ENCODE peak calls at places on chromosomes 5 and 9, in nine cellular contexts. One of them, this sample, is unnamed.

GRCh38 chr5:59079622-59080620 is 497.0 kb downstream of the RAB3C start:
- DNase-seq in CD8-positive, alpha-beta memory T cell: no peak
- DNase-seq in psoas muscle: no peak
- DNase-seq in right lobe of liver: no peak
- DNase-seq in OCI-LY7: no peak
- DNase-seq in aorta: no peak
- DNase-seq in GM23338: no peak
- DNase-seq in cardiac muscle cell: peak
- DNase-seq in brain microvascular endothelial cell: peak
- DNase-seq in this sample: no peak

GRCh38 chr5:155049569-155050383 is 36.2 kb downstream of the KIF4B start:
- DNase-seq in CD8-positive, alpha-beta memory T cell: no peak
- DNase-seq in psoas muscle: no peak
- DNase-seq in right lobe of liver: no peak
- DNase-seq in OCI-LY7: peak
- DNase-seq in aorta: no peak
- DNase-seq in GM23338: peak
- DNase-seq in cardiac muscle cell: peak
- DNase-seq in brain microvascular endothelial cell: no peak
- DNase-seq in this sample: no peak

GRCh38 chr9:98520221-98520920 is 188.4 kb downstream of the GABBR2 start:
- DNase-seq in CD8-positive, alpha-beta memory T cell: no peak
- DNase-seq in psoas muscle: no peak
- DNase-seq in right lobe of liver: no peak
- DNase-seq in OCI-LY7: no peak
- DNase-seq in aorta: no peak
- DNase-seq in GM23338: no peak
- DNase-seq in cardiac muscle cell: no peak
- DNase-seq in brain microvascular endothelial cell: no peak
- DNase-seq in this sample: no peak

GRCh38 chr9:98080346-98080745 is 23.8 kb downstream of the NANS start:
- DNase-seq in CD8-positive, alpha-beta memory T cell: no peak
- DNase-seq in psoas muscle: no peak
- DNase-seq in right lobe of liver: no peak
- DNase-seq in OCI-LY7: no peak
- DNase-seq in aorta: no peak
- DNase-seq in GM23338: no peak
- DNase-seq in cardiac muscle cell: no peak
- DNase-seq in brain microvascular endothelial cell: no peak
- DNase-seq in this sample: no peak

GRCh38 chr9:4197548-4197947 is 102.3 kb downstream of the GLIS3 start:
- DNase-seq in CD8-positive, alpha-beta memory T cell: no peak
- DNase-seq in psoas muscle: no peak
- DNase-seq in right lobe of liver: no peak
- DNase-seq in OCI-LY7: peak
- DNase-seq in aorta: peak
- DNase-seq in GM23338: peak
- DNase-seq in cardiac muscle cell: peak
- DNase-seq in brain microvascular endothelial cell: no peak
- DNase-seq in this sample: no peak

GRCh38 chr9:134205636-134206316 is 41.4 kb upstream of the RNU6ATAC start:
- DNase-seq in CD8-positive, alpha-beta memory T cell: no peak
- DNase-seq in psoas muscle: peak
- DNase-seq in right lobe of liver: peak
- DNase-seq in OCI-LY7: no peak
- DNase-seq in aorta: peak
- DNase-seq in GM23338: no peak
- DNase-seq in cardiac muscle cell: no peak
- DNase-seq in brain microvascular endothelial cell: no peak
- DNase-seq in this sample: peak

GRCh38 chr9:127455299-127455992 is 4.1 kb downstream of the LRSAM1 start:
- DNase-seq in CD8-positive, alpha-beta memory T cell: no peak
- DNase-seq in psoas muscle: peak
- DNase-seq in right lobe of liver: peak
- DNase-seq in OCI-LY7: peak
- DNase-seq in aorta: no peak
- DNase-seq in GM23338: no peak
- DNase-seq in cardiac muscle cell: no peak
- DNase-seq in brain microvascular endothelial cell: no peak
- DNase-seq in this sample: no peak

GRCh38 chr9:98314381-98315066 is 59.1 kb upstream of the TBC1D2 start:
- DNase-seq in CD8-positive, alpha-beta memory T cell: no peak
- DNase-seq in psoas muscle: no peak
- DNase-seq in right lobe of liver: no peak
- DNase-seq in OCI-LY7: no peak
- DNase-seq in aorta: no peak
- DNase-seq in GM23338: no peak
- DNase-seq in cardiac muscle cell: no peak
- DNase-seq in brain microvascular endothelial cell: no peak
- DNase-seq in this sample: no peak

GRCh38 chr9:93133641-93134017 is 422 bp downstream of the NINJ1 start:
- DNase-seq in CD8-positive, alpha-beta memory T cell: peak
- DNase-seq in psoas muscle: peak
- DNase-seq in right lobe of liver: peak
- DNase-seq in OCI-LY7: no peak
- DNase-seq in aorta: peak
- DNase-seq in GM23338: peak
- DNase-seq in cardiac muscle cell: peak
- DNase-seq in brain microvascular endothelial cell: peak
- DNase-seq in this sample: peak

GRCh38 chr5:75656311-75657003 is 45.2 kb downstream of the ANKDD1B start:
- DNase-seq in CD8-positive, alpha-beta memory T cell: no peak
- DNase-seq in psoas muscle: peak
- DNase-seq in right lobe of liver: no peak
- DNase-seq in OCI-LY7: no peak
- DNase-seq in aorta: peak
- DNase-seq in GM23338: peak
- DNase-seq in cardiac muscle cell: no peak
- DNase-seq in brain microvascular endothelial cell: no peak
- DNase-seq in this sample: no peak

GRCh38 chr5:157828949-157829639 is 29.9 kb downstream of the CLINT1 start:
- DNase-seq in CD8-positive, alpha-beta memory T cell: no peak
- DNase-seq in psoas muscle: no peak
- DNase-seq in right lobe of liver: no peak
- DNase-seq in OCI-LY7: no peak
- DNase-seq in aorta: no peak
- DNase-seq in GM23338: peak
- DNase-seq in cardiac muscle cell: no peak
- DNase-seq in brain microvascular endothelial cell: no peak
- DNase-seq in this sample: no peak

GRCh38 chr5:115098041-115098702 is 71.5 kb downstream of the TRIM36 start:
- DNase-seq in CD8-positive, alpha-beta memory T cell: no peak
- DNase-seq in psoas muscle: no peak
- DNase-seq in right lobe of liver: no peak
- DNase-seq in OCI-LY7: peak
- DNase-seq in aorta: no peak
- DNase-seq in GM23338: peak
- DNase-seq in cardiac muscle cell: peak
- DNase-seq in brain microvascular endothelial cell: peak
- DNase-seq in this sample: peak

GRCh38 chr5:9126490-9126889 is 419.4 kb downstream of the SEMA5A start:
- DNase-seq in CD8-positive, alpha-beta memory T cell: no peak
- DNase-seq in psoas muscle: no peak
- DNase-seq in right lobe of liver: no peak
- DNase-seq in OCI-LY7: no peak
- DNase-seq in aorta: no peak
- DNase-seq in GM23338: no peak
- DNase-seq in cardiac muscle cell: no peak
- DNase-seq in brain microvascular endothelial cell: no peak
- DNase-seq in this sample: no peak

GRCh38 chr5:122311888-122312669 is at the start of gene SNCAIP:
- DNase-seq in CD8-positive, alpha-beta memory T cell: no peak
- DNase-seq in psoas muscle: peak
- DNase-seq in right lobe of liver: peak
- DNase-seq in OCI-LY7: no peak
- DNase-seq in aorta: peak
- DNase-seq in GM23338: peak
- DNase-seq in cardiac muscle cell: peak
- DNase-seq in brain microvascular endothelial cell: no peak
- DNase-seq in this sample: peak

GRCh38 chr5:71887680-71888079 is 168.6 kb downstream of the CARTPT start:
- DNase-seq in CD8-positive, alpha-beta memory T cell: no peak
- DNase-seq in psoas muscle: no peak
- DNase-seq in right lobe of liver: no peak
- DNase-seq in OCI-LY7: peak
- DNase-seq in aorta: no peak
- DNase-seq in GM23338: peak
- DNase-seq in cardiac muscle cell: peak
- DNase-seq in brain microvascular endothelial cell: peak
- DNase-seq in this sample: no peak
- H3K27ac ChIP-seq in CD8-positive, alpha-beta memory T cell: no peak
- H3K27ac ChIP-seq in psoas muscle: no peak
- H3K27ac ChIP-seq in right lobe of liver: no peak
- H3K27ac ChIP-seq in OCI-LY7: no peak
- H3K27ac ChIP-seq in aorta: no peak
- H3K27ac ChIP-seq in GM23338: no peak
- H3K27ac ChIP-seq in cardiac muscle cell: no peak
- H3K27ac ChIP-seq in brain microvascular endothelial cell: peak
- H3K27ac ChIP-seq in this sample: no peak

GRCh38 chr5:119388619-119389190 is 32.9 kb downstream of the TNFAIP8 start:
- DNase-seq in CD8-positive, alpha-beta memory T cell: no peak
- DNase-seq in psoas muscle: no peak
- DNase-seq in right lobe of liver: no peak
- DNase-seq in OCI-LY7: no peak
- DNase-seq in aorta: no peak
- DNase-seq in GM23338: no peak
- DNase-seq in cardiac muscle cell: no peak
- DNase-seq in brain microvascular endothelial cell: no peak
- DNase-seq in this sample: no peak
- H3K27ac ChIP-seq in CD8-positive, alpha-beta memory T cell: no peak
- H3K27ac ChIP-seq in psoas muscle: no peak
- H3K27ac ChIP-seq in right lobe of liver: no peak
- H3K27ac ChIP-seq in OCI-LY7: peak
- H3K27ac ChIP-seq in aorta: no peak
- H3K27ac ChIP-seq in GM23338: no peak
- H3K27ac ChIP-seq in cardiac muscle cell: peak
- H3K27ac ChIP-seq in brain microvascular endothelial cell: no peak
- H3K27ac ChIP-seq in this sample: no peak

GRCh38 chr9:94139672-94140417 is 55.6 kb downstream of the PTPDC1 start:
- DNase-seq in CD8-positive, alpha-beta memory T cell: no peak
- DNase-seq in psoas muscle: peak
- DNase-seq in right lobe of liver: no peak
- DNase-seq in OCI-LY7: no peak
- DNase-seq in aorta: peak
- DNase-seq in GM23338: no peak
- DNase-seq in cardiac muscle cell: no peak
- DNase-seq in brain microvascular endothelial cell: peak
- DNase-seq in this sample: no peak

GRCh38 chr9:94140418-94140780 is 56.1 kb downstream of the PTPDC1 start:
- DNase-seq in CD8-positive, alpha-beta memory T cell: no peak
- DNase-seq in psoas muscle: no peak
- DNase-seq in right lobe of liver: no peak
- DNase-seq in OCI-LY7: no peak
- DNase-seq in aorta: no peak
- DNase-seq in GM23338: no peak
- DNase-seq in cardiac muscle cell: no peak
- DNase-seq in brain microvascular endothelial cell: no peak
- DNase-seq in this sample: no peak

GRCh38 chr9:94135222-94135621 is 51.0 kb downstream of the PTPDC1 start:
- DNase-seq in CD8-positive, alpha-beta memory T cell: no peak
- DNase-seq in psoas muscle: no peak
- DNase-seq in right lobe of liver: no peak
- DNase-seq in OCI-LY7: no peak
- DNase-seq in aorta: no peak
- DNase-seq in GM23338: no peak
- DNase-seq in cardiac muscle cell: no peak
- DNase-seq in brain microvascular endothelial cell: peak
- DNase-seq in this sample: no peak

GRCh38 chr9:94134629-94135028 is 50.4 kb downstream of the PTPDC1 start:
- DNase-seq in CD8-positive, alpha-beta memory T cell: no peak
- DNase-seq in psoas muscle: no peak
- DNase-seq in right lobe of liver: no peak
- DNase-seq in OCI-LY7: no peak
- DNase-seq in aorta: no peak
- DNase-seq in GM23338: no peak
- DNase-seq in cardiac muscle cell: no peak
- DNase-seq in brain microvascular endothelial cell: no peak
- DNase-seq in this sample: no peak
- H3K27ac ChIP-seq in CD8-positive, alpha-beta memory T cell: no peak
- H3K27ac ChIP-seq in psoas muscle: peak
- H3K27ac ChIP-seq in right lobe of liver: no peak
- H3K27ac ChIP-seq in OCI-LY7: no peak
- H3K27ac ChIP-seq in aorta: peak
- H3K27ac ChIP-seq in GM23338: no peak
- H3K27ac ChIP-seq in cardiac muscle cell: no peak
- H3K27ac ChIP-seq in brain microvascular endothelial cell: peak
- H3K27ac ChIP-seq in this sample: peak

GRCh38 chr5:54533541-54534179 is 16.1 kb downstream of the SNX18 start:
- DNase-seq in CD8-positive, alpha-beta memory T cell: no peak
- DNase-seq in psoas muscle: no peak
- DNase-seq in right lobe of liver: no peak
- DNase-seq in OCI-LY7: no peak
- DNase-seq in aorta: no peak
- DNase-seq in GM23338: peak
- DNase-seq in cardiac muscle cell: peak
- DNase-seq in brain microvascular endothelial cell: no peak
- DNase-seq in this sample: no peak
- H3K27ac ChIP-seq in CD8-positive, alpha-beta memory T cell: no peak
- H3K27ac ChIP-seq in psoas muscle: peak
- H3K27ac ChIP-seq in right lobe of liver: peak
- H3K27ac ChIP-seq in OCI-LY7: no peak
- H3K27ac ChIP-seq in aorta: peak
- H3K27ac ChIP-seq in GM23338: peak
- H3K27ac ChIP-seq in cardiac muscle cell: peak
- H3K27ac ChIP-seq in brain microvascular endothelial cell: no peak
- H3K27ac ChIP-seq in this sample: peak